ENCODE peak calls at places on chromosome 11, in six cellular contexts. U, Y, T, Q, V and S are unnamed samples.

GRCh38 chr11:64566915-64567882 is 23.8 kb upstream of the SLC22A12 start:
- DNase-seq in U (no peak), Y (no peak), T (no peak), Q (no peak), V (no peak), S (no peak)

GRCh38 chr11:73206751-73207280 is 11.3 kb upstream of the P2RY2 start:
- DNase-seq in U (no peak), Y (peak), T (no peak), Q (no peak), V (no peak), S (no peak)

GRCh38 chr11:133163463-133164419 is 368.6 kb downstream of the OPCML start:
- DNase-seq in U (no peak), Y (peak), T (peak), Q (peak), V (no peak), S (no peak)

GRCh38 chr11:115696472-115697011 is 192.3 kb upstream of the CADM1 start:
- DNase-seq in U (no peak), Y (no peak), T (no peak), Q (no peak), V (no peak), S (no peak)

GRCh38 chr11:35163209-35163608 is 24.2 kb downstream of the CD44 start:
- DNase-seq in U (no peak), Y (no peak), T (peak), Q (no peak), V (no peak), S (no peak)

GRCh38 chr11:21785351-21785750 is 407.5 kb upstream of the ANO5 start:
- DNase-seq in U (no peak), Y (no peak), T (no peak), Q (no peak), V (no peak), S (no peak)

GRCh38 chr11:35919244-35919643 is 24.6 kb upstream of the LDLRAD3 start:
- DNase-seq in U (no peak), Y (peak), T (no peak), Q (no peak), V (no peak), S (no peak)

GRCh38 chr11:131870305-131870704 is 499.9 kb downstream of the NTM start:
- DNase-seq in U (no peak), Y (no peak), T (no peak), Q (no peak), V (no peak), S (no peak)

GRCh38 chr11:47004595-47005033 is 68.1 kb downstream of the CSTPP1 start:
- DNase-seq in U (no peak), Y (peak), T (peak), Q (no peak), V (no peak), S (no peak)

GRCh38 chr11:31645747-31646146 is 136.2 kb downstream of the ELP4 start:
- DNase-seq in U (no peak), Y (peak), T (peak), Q (no peak), V (no peak), S (no peak)

GRCh38 chr11:102926517-102926916 is 29.0 kb downstream of the MMP13 start:
- DNase-seq in U (no peak), Y (no peak), T (no peak), Q (no peak), V (no peak), S (no peak)

GRCh38 chr11:61967177-61967923 is at the start of gene FTH1:
- DNase-seq in U (peak), Y (peak), T (peak), Q (peak), V (peak), S (peak)

GRCh38 chr11:73344191-73344607 is 32.0 kb upstream of the RELT start:
- DNase-seq in U (no peak), Y (no peak), T (no peak), Q (no peak), V (no peak), S (no peak)

GRCh38 chr11:12122083-12122482 is 11.7 kb downstream of the MICAL2 start:
- DNase-seq in U (no peak), Y (no peak), T (no peak), Q (peak), V (no peak), S (no peak)

GRCh38 chr11:134999490-135000066 is 587.5 kb upstream of the B3GAT1 start:
- DNase-seq in U (no peak), Y (no peak), T (no peak), Q (no peak), V (no peak), S (no peak)

GRCh38 chr11:112497826-112498225 is 237.2 kb upstream of the PLET1 start:
- DNase-seq in U (no peak), Y (no peak), T (no peak), Q (no peak), V (no peak), S (no peak)

GRCh38 chr11:22800482-22800881 is 29.1 kb downstream of the SVIP start:
- DNase-seq in U (no peak), Y (no peak), T (no peak), Q (no peak), V (no peak), S (no peak)

GRCh38 chr11:20013346-20014066 is 146.8 kb downstream of the DBX1 start:
- DNase-seq in U (no peak), Y (peak), T (peak), Q (no peak), V (no peak), S (no peak)

GRCh38 chr11:79253280-79253679 is 187.6 kb downstream of the TENM4 start:
- DNase-seq in U (no peak), Y (no peak), T (no peak), Q (no peak), V (no peak), S (no peak)

GRCh38 chr11:119315139-119316016 is 1.6 kb downstream of the MCAM start:
- DNase-seq in U (no peak), Y (no peak), T (peak), Q (peak), V (peak), S (peak)

GRCh38 chr11:126114486-126115252 is 52.0 kb upstream of the CDON start:
- DNase-seq in U (no peak), Y (no peak), T (no peak), Q (no peak), V (no peak), S (no peak)

GRCh38 chr11:44978279-44978960 is 27.7 kb upstream of the TP53I11 start:
- DNase-seq in U (no peak), Y (peak), T (no peak), Q (no peak), V (no peak), S (no peak)